ENCODE peak calls at places on chromosomes 11 and 22, in nine cellular contexts. Y is endothelial cell; G is activated T-helper 1 cell treated with Interleukin-2 at 50 U/mL for 16 hours; I is stimulated activated naive B cell treated with anti-CD40 and anti-IgM and Interleukin-4, amounts not matched to agents 10 μg/mL and 1 μg/mL and 100 μg/mL, for 72 hours; T is OCI-LY7; R is foreskin melanocyte; J is T-cell; M is AG10803; N is NCI-H510A. D is an unnamed sample.

GRCh38 chr11:47786373-47786772 is 19.2 kb upstream of the FNBP4 start:
- DNase-seq in G (no peak), J (no peak), Y (no peak), R (no peak), N (no peak), T (no peak), M (peak), I (no peak), D (no peak)

GRCh38 chr22:20653795-20654342 is 120.0 kb upstream of the SERPIND1 start:
- DNase-seq in T (no peak), I (no peak), R (no peak), J (no peak), G (no peak), Y (no peak), M (no peak), N (no peak), D (no peak)

GRCh38 chr11:1126935-1127663 is 30.7 kb upstream of the MUC5AC start:
- DNase-seq in G (no peak), M (no peak), T (no peak), J (no peak), Y (peak), R (no peak), I (no peak), N (no peak), D (no peak)

GRCh38 chr11:130379276-130379675 is 49.1 kb downstream of the ADAMTS8 start:
- DNase-seq in M (no peak), I (no peak), G (no peak), T (no peak), N (no peak), Y (no peak), J (no peak), R (no peak), D (no peak)

GRCh38 chr22:49770454-49771265 is 57.0 kb downstream of the BRD1 start:
- DNase-seq in I (no peak), R (no peak), N (no peak), Y (no peak), M (no peak), T (no peak), G (no peak), J (no peak), D (no peak)

GRCh38 chr22:43985532-43985931 is 30.3 kb downstream of the SAMM50 start:
- DNase-seq in R (no peak), T (no peak), G (no peak), M (no peak), J (no peak), I (no peak), Y (no peak), N (peak), D (no peak)

GRCh38 chr11:29224739-29225384 is 792.0 kb downstream of the KCNA4 start:
- DNase-seq in Y (no peak), I (no peak), G (no peak), J (no peak), T (no peak), M (no peak), R (no peak), N (no peak), D (no peak)

GRCh38 chr11:66326261-66327111 is 9.6 kb upstream of the CD248 start:
- DNase-seq in R (no peak), T (peak), Y (no peak), I (no peak), M (peak), J (peak), G (no peak), N (no peak), D (no peak)

GRCh38 chr22:49621601-49622210 is 206.0 kb downstream of the BRD1 start:
- DNase-seq in Y (no peak), T (no peak), M (no peak), J (no peak), G (no peak), N (no peak), R (no peak), I (no peak), D (no peak)

GRCh38 chr22:46596819-46597218 is 23.4 kb upstream of the GRAMD4 start:
- DNase-seq in J (no peak), R (no peak), G (no peak), I (no peak), N (peak), Y (no peak), T (no peak), M (no peak), D (no peak)

GRCh38 chr11:110069158-110069737 is 23.9 kb upstream of the ZC3H12C start:
- DNase-seq in I (no peak), M (peak), R (peak), J (no peak), N (no peak), T (no peak), G (no peak), Y (peak), D (no peak)

GRCh38 chr11:122817121-122817520 is 21.2 kb upstream of the CRTAM start:
- DNase-seq in I (no peak), T (no peak), M (no peak), N (no peak), J (no peak), Y (no peak), R (no peak), G (no peak), D (no peak)

GRCh38 chr11:28524098-28524497 is 415.9 kb downstream of the METTL15 start:
- DNase-seq in G (no peak), R (no peak), N (no peak), T (no peak), Y (no peak), J (no peak), I (no peak), M (no peak), D (no peak)

GRCh38 chr22:31969789-31970489 is 25.6 kb downstream of the YWHAH start:
- DNase-seq in I (peak), Y (peak), N (peak), R (no peak), G (peak), M (peak), J (peak), T (peak), D (peak)

GRCh38 chr11:69792611-69793010 is 17.5 kb upstream of the FGF4 start:
- DNase-seq in T (no peak), N (no peak), G (no peak), Y (no peak), R (no peak), J (no peak), M (no peak), I (no peak), D (no peak)

GRCh38 chr22:44554411-44554810 is 56.4 kb upstream of the RTL6 start:
- DNase-seq in Y (no peak), G (no peak), J (no peak), M (no peak), N (no peak), R (no peak), I (no peak), T (no peak), D (no peak)

GRCh38 chr22:40107756-40108437 is 69.8 kb upstream of the TNRC6B start:
- DNase-seq in G (no peak), Y (no peak), T (peak), J (no peak), R (peak), I (peak), N (no peak), M (peak), D (no peak)

GRCh38 chr11:47130541-47130940 is 46.1 kb downstream of the ARFGAP2 start:
- DNase-seq in J (no peak), R (no peak), N (peak), Y (no peak), T (no peak), G (no peak), M (no peak), I (no peak), D (no peak)

GRCh38 chr11:11440149-11440548 is 87.1 kb upstream of the CSNK2A3 start:
- DNase-seq in I (no peak), M (no peak), T (no peak), N (no peak), Y (no peak), J (no peak), G (no peak), R (no peak), D (no peak)

GRCh38 chr11:57154718-57155117 is 27.0 kb upstream of the LRRC55 start:
- DNase-seq in J (no peak), M (peak), I (no peak), T (no peak), G (no peak), Y (no peak), R (no peak), N (no peak), D (no peak)

GRCh38 chr22:37180531-37181231 is 7.4 kb downstream of the C1QTNF6 start:
- DNase-seq in T (no peak), N (no peak), G (no peak), Y (no peak), R (no peak), M (no peak), I (no peak), J (no peak), D (no peak)

GRCh38 chr11:9274499-9275228 is 9.5 kb upstream of the DENND5A start:
- DNase-seq in R (no peak), G (no peak), I (no peak), Y (no peak), J (no peak), N (no peak), M (no peak), T (no peak), D (no peak)

GRCh38 chr22:38952382-38952993 is 4.9 kb upstream of the APOBEC3A start:
- DNase-seq in N (no peak), R (no peak), J (no peak), M (no peak), G (no peak), I (no peak), Y (no peak), T (no peak), D (no peak)

GRCh38 chr11:19259487-19260345 is 19.0 kb upstream of the E2F8 start:
- DNase-seq in Y (peak), J (peak), M (peak), G (peak), N (no peak), R (no peak), T (peak), I (peak), D (peak)

GRCh38 chr11:92703431-92703830 is 266.0 kb upstream of the MTNR1B start:
- DNase-seq in M (peak), J (no peak), Y (no peak), I (no peak), R (peak), G (no peak), T (no peak), N (no peak), D (no peak)

GRCh38 chr11:26219506-26220117 is 112.3 kb upstream of the ANO3 start:
- DNase-seq in I (no peak), G (no peak), R (no peak), T (no peak), J (no peak), M (no peak), N (no peak), Y (no peak), D (no peak)

GRCh38 chr11:10894666-10895065 is 36.8 kb upstream of the ZBED5 start:
- DNase-seq in R (no peak), G (no peak), N (no peak), T (no peak), M (no peak), Y (no peak), I (no peak), J (no peak), D (no peak)

GRCh38 chr11:124961972-124962609 is 8.1 kb downstream of the CCDC15 start:
- DNase-seq in M (peak), G (no peak), T (peak), I (peak), R (peak), N (no peak), J (no peak), Y (peak), D (peak)

GRCh38 chr11:35163209-35163608 is 24.2 kb downstream of the CD44 start:
- DNase-seq in T (no peak), Y (no peak), M (no peak), N (no peak), R (peak), I (no peak), G (no peak), J (no peak), D (no peak)

GRCh38 chr11:47051217-47051616 is 114.7 kb downstream of the CSTPP1 start:
- DNase-seq in I (no peak), T (no peak), G (no peak), R (peak), Y (no peak), J (no peak), M (peak), N (no peak), D (no peak)